ENCODE peak calls at places on chromosomes 4 and X, in seven cellular contexts. J is GM23248, Z is SK-N-SH, X is OCI-LY7, E is mammary epithelial cell, V is heart right ventricle, M is A549. B is an unnamed sample.

GRCh38 chrX:15721911-15722310 is 16.2 kb upstream of the CA5B start:
- DNase-seq in M (no peak), E (no peak), X (no peak), J (peak; percentile 38), Z (no peak), V (no peak), B (no peak)

GRCh38 chrX:86021652-86022289 is 25.6 kb downstream of the CHM start:
- DNase-seq in X (no peak), J (no peak), M (no peak), Z (no peak), V (no peak), E (no peak), B (no peak)

GRCh38 chr4:48261288-48261687 is 8.3 kb downstream of the TEC start:
- DNase-seq in V (no peak), J (no peak), Z (no peak), M (no peak), X (no peak), E (no peak), B (no peak)

GRCh38 chr4:24922988-24923387 is 10.1 kb upstream of the CCDC149 start:
- DNase-seq in M (no peak), E (no peak), V (no peak), J (no peak), Z (no peak), X (no peak), B (no peak)

GRCh38 chr4:145230726-145231125 is 50.3 kb upstream of the OTUD4 start:
- DNase-seq in M (no peak), J (peak; percentile 63), Z (no peak), V (no peak), E (no peak), X (no peak), B (no peak)

GRCh38 chr4:152099061-152099425 is 338.2 kb upstream of the GATB start:
- DNase-seq in M (no peak), Z (no peak), V (no peak), X (no peak), E (no peak), J (no peak), B (no peak)

GRCh38 chr4:5863461-5864113 is 29.3 kb downstream of the CRMP1 start:
- DNase-seq in J (peak; percentile 93), E (peak; percentile 90), Z (no peak), M (peak; percentile 62), X (no peak), V (no peak), B (peak; percentile 87)

GRCh38 chrX:39445336-39445735 is 644.1 kb downstream of the MID1IP1 start:
- DNase-seq in X (peak; percentile 11), M (peak; percentile 6), J (no peak), V (no peak), E (no peak), Z (no peak), B (peak; percentile 7)

GRCh38 chrX:44570524-44570923 is 27.9 kb upstream of the FUNDC1 start:
- DNase-seq in M (peak; percentile 11), J (peak; percentile 60), Z (no peak), E (peak; percentile 28), V (no peak), X (no peak), B (peak; percentile 22)

GRCh38 chr4:184170996-184171395 is 46.7 kb downstream of the ENPP6 start:
- DNase-seq in J (peak; percentile 30), E (peak; percentile 47), M (no peak), X (no peak), V (no peak), Z (no peak), B (no peak)

GRCh38 chrX:154986826-154987575 is 35.5 kb downstream of the F8 start:
- DNase-seq in E (no peak), J (peak; percentile 1), X (peak; percentile 1), M (peak; percentile 33), Z (no peak), V (no peak), B (no peak)

GRCh38 chr4:123744664-123745290 is 348.2 kb downstream of the SPRY1 start:
- DNase-seq in V (no peak), Z (no peak), J (no peak), X (no peak), E (no peak), M (no peak), B (peak; percentile 70)

GRCh38 chrX:19554786-19555185 is 39.5 kb upstream of the MAP3K15 start:
- DNase-seq in E (peak; percentile 45), Z (no peak), X (no peak), V (no peak), J (peak; percentile 88), M (no peak), B (no peak)

GRCh38 chrX:73940893-73941470 is 363.0 kb upstream of the ZCCHC13 start:
- DNase-seq in Z (no peak), M (no peak), J (no peak), V (no peak), E (no peak), X (no peak), B (no peak)

GRCh38 chr4:135497563-135498152 is 1296.1 kb upstream of the PABPC4L start:
- DNase-seq in J (no peak), V (no peak), M (no peak), X (no peak), Z (no peak), E (no peak), B (no peak)

GRCh38 chr4:121164291-121164690 is at the start of gene TNIP3:
- DNase-seq in Z (no peak), J (peak; percentile 42), V (no peak), M (no peak), E (peak; percentile 69), X (no peak), B (peak; percentile 33)

GRCh38 chr4:186743261-186743660 is 19.6 kb upstream of the FAT1 start:
- DNase-seq in X (no peak), M (no peak), J (peak; percentile 52), E (no peak), V (no peak), Z (no peak), B (no peak)

GRCh38 chrX:150366951-150367545 is 3.9 kb downstream of the MAMLD1 start:
- DNase-seq in E (peak; percentile 54), X (no peak), V (no peak), M (peak; percentile 77), Z (no peak), J (peak; percentile 74), B (peak; percentile 30)
- H3K4me3 ChIP-seq in E (peak overlapping the region; percentile 60), X (no peak overlapping the region), V (peak overlapping the region; percentile 73), M (peak overlapping the region; percentile 66), Z (peak overlapping the region; percentile 43), J (peak overlapping the region; percentile 89), B (peak overlapping the region; percentile 53)

DNA sequence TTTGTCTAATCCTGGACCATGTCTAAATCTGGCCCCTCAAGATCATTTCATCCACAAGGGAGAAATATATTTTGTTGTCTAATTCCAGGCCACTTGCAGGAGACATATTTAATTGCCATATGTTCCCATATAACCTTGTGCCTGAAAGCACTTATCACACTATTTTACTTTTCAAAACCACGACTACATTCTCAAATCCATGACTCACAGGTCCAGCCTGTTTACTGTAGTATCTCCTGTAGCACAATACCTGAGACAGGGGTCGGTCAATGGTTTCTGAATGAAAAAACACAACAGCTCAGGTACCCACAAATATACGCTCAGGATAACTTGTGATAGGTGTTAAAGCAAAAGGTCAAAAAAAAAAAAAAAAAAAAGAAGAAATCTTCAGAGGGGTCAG is 60.9 kb downstream of the SEC24D start:
- DNase-seq in E (peak; percentile 47), V (no peak), M (no peak), J (peak; percentile 53), Z (no peak), X (no peak), B (no peak)
- H3K27ac ChIP-seq in E (no peak overlapping the region), V (peak overlapping the region; percentile 49), M (no peak overlapping the region), J (peak overlapping the region; percentile 27), Z (peak overlapping the region; percentile 69), X (no peak overlapping the region), B (no peak overlapping the region)

GRCh38 chrX:53045002-53045401 is 3.6 kb upstream of the GPR173 start:
- DNase-seq in X (no peak), J (no peak), E (no peak), V (no peak), Z (no peak), M (no peak), B (no peak)

GRCh38 chrX:53048169-53049126 is at the start of gene GPR173:
- DNase-seq in X (peak; percentile 56), V (peak; percentile 36), Z (peak; percentile 85), E (no peak), J (peak; percentile 64), M (no peak), B (peak; percentile 63)

GRCh38 chrX:53047228-53047627 is 1.4 kb upstream of the GPR173 start:
- DNase-seq in Z (peak; percentile 40), V (no peak), M (no peak), J (peak; percentile 51), E (no peak), X (peak; percentile 9), B (peak; percentile 42)

GRCh38 chrX:53050841-53051240 is 2.3 kb downstream of the GPR173 start:
- DNase-seq in E (no peak), X (no peak), V (no peak), M (no peak), J (peak; percentile 45), Z (no peak), B (no peak)

DNA sequence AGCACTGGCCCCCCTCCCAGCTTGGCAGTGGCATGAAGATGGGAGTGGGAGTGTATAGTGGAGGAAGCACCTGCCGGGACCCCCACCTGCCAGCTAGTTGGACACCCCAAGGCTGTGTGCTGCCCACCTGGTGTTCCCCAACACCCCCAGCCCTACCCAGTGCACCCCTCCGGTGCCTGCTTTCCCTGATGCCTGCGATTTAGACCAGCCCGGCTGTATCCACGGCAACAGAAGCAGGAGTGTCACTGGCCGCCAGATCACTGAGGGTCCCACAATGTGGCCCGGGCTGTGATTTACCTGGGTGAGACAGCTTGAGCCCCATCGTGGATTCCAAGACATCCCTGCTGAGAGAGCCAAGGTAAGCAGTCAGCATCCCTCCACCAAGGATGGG is 533 bp downstream of the GPR173 start:
- DNase-seq in E (no peak), X (no peak), M (no peak), J (peak; percentile 16), Z (no peak), V (no peak), B (no peak)
- H3K4me3 ChIP-seq in E (no peak overlapping the region), X (peak overlapping the region; percentile 81), M (no peak overlapping the region), J (peak overlapping the region; percentile 77), Z (peak overlapping the region; percentile 65), V (peak overlapping the region; percentile 52), B (peak overlapping the region; percentile 55)

GRCh38 chrX:37353646-37354045 is 4.5 kb downstream of the PRRG1 start:
- DNase-seq in V (no peak), Z (no peak), J (no peak), E (no peak), M (no peak), X (no peak), B (no peak)

GRCh38 chrX:37348237-37349130 is 680 bp upstream of the PRRG1 start:
- DNase-seq in Z (no peak), M (no peak), E (no peak), J (peak; percentile 16), V (no peak), X (no peak), B (no peak)

GRCh38 chrX:37349131-37350033 is at the start of gene PRRG1:
- DNase-seq in Z (peak; percentile 64), V (peak; percentile 79), E (peak; percentile 78), X (no peak), M (peak; percentile 80), J (peak; percentile 91), B (peak; percentile 90)

GRCh38 chrX:37347420-37347819 is 1.7 kb upstream of the PRRG1 start:
- DNase-seq in J (peak; percentile 39), Z (no peak), V (no peak), M (no peak), X (no peak), E (no peak), B (peak; percentile 46)

DNA sequence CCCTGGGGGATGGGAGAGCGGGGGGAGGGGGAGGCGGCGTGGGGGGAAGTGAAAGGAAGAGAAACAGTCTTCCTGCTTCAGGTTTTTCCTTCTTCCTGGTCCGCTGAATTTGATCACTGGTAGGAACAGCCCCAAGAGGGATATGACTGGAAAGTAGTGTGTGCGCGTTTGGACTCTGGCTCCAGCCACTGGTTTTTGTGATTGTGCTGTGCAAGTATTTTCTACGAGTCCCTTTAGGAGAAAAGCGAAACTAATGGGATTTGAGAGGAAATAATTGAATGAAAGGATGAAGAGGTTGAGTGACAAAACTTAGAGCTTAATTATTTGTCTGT is 836 bp downstream of the PRRG1 start:
- DNase-seq in X (no peak), E (peak; percentile 12), Z (peak; percentile 1), M (peak; percentile 14), J (peak; percentile 55), V (no peak), B (no peak)
- H3K27ac ChIP-seq in X (no peak overlapping the region), E (peak overlapping the region; percentile 44), Z (peak overlapping the region; percentile 50), M (peak overlapping the region; percentile 88), J (peak overlapping the region; percentile 81), V (peak overlapping the region; percentile 88), B (peak overlapping the region; percentile 76)